ENCODE peak calls at places on chromosomes 1 and 21, in seven cellular contexts. One of them, this sample, is unnamed. For H3K36me3 and H3K27me3, the result is how much of the 10 kb centered on the place peaks cover.

GRCh38 chr1:60559371-60559770 is 485.8 kb upstream of the C1orf87 start:
- DNase-seq in cardiac muscle cell: no peak
- DNase-seq in mesendoderm: no peak
- DNase-seq in IMR-90: no peak
- DNase-seq in pancreas: no peak
- DNase-seq in tibial nerve: no peak
- DNase-seq in neuronal stem cell: no peak
- DNase-seq in this sample: no peak

GRCh38 chr1:85818371-85818770 is 110.1 kb upstream of the ZNHIT6 start:
- DNase-seq in mesendoderm: peak
- DNase-seq in tibial nerve: no peak
- DNase-seq in neuronal stem cell: no peak
- DNase-seq in IMR-90: peak
- DNase-seq in pancreas: no peak
- DNase-seq in cardiac muscle cell: no peak
- DNase-seq in this sample: no peak

GRCh38 chr1:11797525-11798216 is 8.1 kb downstream of the MTHFR start:
- DNase-seq in neuronal stem cell: no peak
- DNase-seq in mesendoderm: no peak
- DNase-seq in pancreas: no peak
- DNase-seq in IMR-90: peak
- DNase-seq in tibial nerve: peak
- DNase-seq in cardiac muscle cell: no peak
- DNase-seq in this sample: no peak

GRCh38 chr1:63632110-63632509 is 38.9 kb downstream of the PGM1 start:
- DNase-seq in pancreas: no peak
- DNase-seq in cardiac muscle cell: no peak
- DNase-seq in IMR-90: no peak
- DNase-seq in tibial nerve: no peak
- DNase-seq in mesendoderm: no peak
- DNase-seq in neuronal stem cell: no peak
- DNase-seq in this sample: no peak

GRCh38 chr21:35377505-35378090 is 328.5 kb upstream of the RUNX1 start:
- DNase-seq in tibial nerve: no peak
- DNase-seq in pancreas: no peak
- DNase-seq in neuronal stem cell: no peak
- DNase-seq in cardiac muscle cell: no peak
- DNase-seq in mesendoderm: no peak
- DNase-seq in IMR-90: no peak
- DNase-seq in this sample: no peak

GRCh38 chr1:56961426-56961825 is 4.4 kb downstream of the C8B start:
- DNase-seq in IMR-90: no peak
- DNase-seq in tibial nerve: no peak
- DNase-seq in cardiac muscle cell: no peak
- DNase-seq in neuronal stem cell: no peak
- DNase-seq in mesendoderm: no peak
- DNase-seq in pancreas: no peak
- DNase-seq in this sample: no peak

GRCh38 chr21:34074283-34075098 is 1.1 kb downstream of the MRPS6 start:
- DNase-seq in neuronal stem cell: no peak
- DNase-seq in tibial nerve: no peak
- DNase-seq in IMR-90: no peak
- DNase-seq in mesendoderm: peak
- DNase-seq in pancreas: peak
- DNase-seq in cardiac muscle cell: peak
- DNase-seq in this sample: peak

GRCh38 chr21:38831526-38832467 is 26.1 kb downstream of the ETS2 start:
- DNase-seq in cardiac muscle cell: no peak
- DNase-seq in IMR-90: peak
- DNase-seq in mesendoderm: no peak
- DNase-seq in tibial nerve: peak
- DNase-seq in neuronal stem cell: no peak
- DNase-seq in pancreas: peak
- DNase-seq in this sample: no peak

GRCh38 chr1:59997479-59997878 is 70.9 kb upstream of the CYP2J2 start:
- DNase-seq in pancreas: no peak
- DNase-seq in cardiac muscle cell: no peak
- DNase-seq in neuronal stem cell: no peak
- DNase-seq in IMR-90: no peak
- DNase-seq in mesendoderm: peak
- DNase-seq in tibial nerve: peak
- DNase-seq in this sample: peak

GRCh38 chr1:170321113-170321512 is 175.4 kb downstream of the NTMT2 start:
- DNase-seq in neuronal stem cell: no peak
- DNase-seq in pancreas: no peak
- DNase-seq in mesendoderm: no peak
- DNase-seq in IMR-90: peak
- DNase-seq in tibial nerve: no peak
- DNase-seq in cardiac muscle cell: no peak
- DNase-seq in this sample: no peak

GRCh38 chr1:32763221-32763620 is 53.9 kb downstream of the YARS1 start:
- DNase-seq in mesendoderm: no peak
- DNase-seq in cardiac muscle cell: no peak
- DNase-seq in pancreas: no peak
- DNase-seq in IMR-90: no peak
- DNase-seq in neuronal stem cell: no peak
- DNase-seq in tibial nerve: no peak
- DNase-seq in this sample: no peak

GRCh38 chr1:60279798-60280197 is 206.2 kb upstream of the C1orf87 start:
- DNase-seq in pancreas: no peak
- DNase-seq in cardiac muscle cell: no peak
- DNase-seq in mesendoderm: no peak
- DNase-seq in tibial nerve: no peak
- DNase-seq in IMR-90: peak
- DNase-seq in neuronal stem cell: no peak
- DNase-seq in this sample: no peak

GRCh38 chr1:22738069-22738435 is 27.4 kb downstream of the EPHB2 start:
- DNase-seq in tibial nerve: no peak
- DNase-seq in pancreas: no peak
- DNase-seq in cardiac muscle cell: no peak
- DNase-seq in neuronal stem cell: no peak
- DNase-seq in IMR-90: no peak
- DNase-seq in mesendoderm: no peak
- DNase-seq in this sample: no peak

GRCh38 chr1:183090386-183091006 is 67.3 kb downstream of the LAMC1 start:
- DNase-seq in mesendoderm: peak
- DNase-seq in tibial nerve: peak
- DNase-seq in IMR-90: peak
- DNase-seq in cardiac muscle cell: no peak
- DNase-seq in neuronal stem cell: no peak
- DNase-seq in pancreas: no peak
- DNase-seq in this sample: no peak

GRCh38 chr21:44439211-44439600 is 16.1 kb upstream of the LRRC3 start:
- DNase-seq in mesendoderm: no peak
- DNase-seq in IMR-90: no peak
- DNase-seq in cardiac muscle cell: no peak
- DNase-seq in tibial nerve: no peak
- DNase-seq in neuronal stem cell: no peak
- DNase-seq in pancreas: no peak
- DNase-seq in this sample: no peak

GRCh38 chr1:95641386-95641785 is 407.4 kb downstream of the RWDD3 start:
- DNase-seq in tibial nerve: no peak
- DNase-seq in mesendoderm: no peak
- DNase-seq in cardiac muscle cell: no peak
- DNase-seq in pancreas: no peak
- DNase-seq in IMR-90: no peak
- DNase-seq in neuronal stem cell: no peak
- DNase-seq in this sample: no peak

GRCh38 chr1:154478013-154478412 is 24.0 kb upstream of the TDRD10 start:
- DNase-seq in mesendoderm: no peak
- DNase-seq in tibial nerve: no peak
- DNase-seq in cardiac muscle cell: no peak
- DNase-seq in IMR-90: no peak
- DNase-seq in neuronal stem cell: no peak
- DNase-seq in pancreas: no peak
- DNase-seq in this sample: no peak

GRCh38 chr1:204870165-204870912 is at the start of gene NFASC:
- DNase-seq in mesendoderm: no peak
- DNase-seq in pancreas: no peak
- DNase-seq in IMR-90: no peak
- DNase-seq in tibial nerve: no peak
- DNase-seq in cardiac muscle cell: no peak
- DNase-seq in neuronal stem cell: no peak
- DNase-seq in this sample: no peak

GRCh38 chr1:150548324-150548631 is 930 bp upstream of the ADAMTSL4 start:
- DNase-seq in neuronal stem cell: no peak
- DNase-seq in tibial nerve: no peak
- DNase-seq in cardiac muscle cell: no peak
- DNase-seq in mesendoderm: no peak
- DNase-seq in IMR-90: no peak
- DNase-seq in pancreas: no peak
- DNase-seq in this sample: peak

GRCh38 chr21:15273244-15273643 is 208.4 kb upstream of the NRIP1 start:
- DNase-seq in neuronal stem cell: no peak
- DNase-seq in tibial nerve: no peak
- DNase-seq in mesendoderm: peak
- DNase-seq in cardiac muscle cell: no peak
- DNase-seq in pancreas: no peak
- DNase-seq in IMR-90: no peak
- DNase-seq in this sample: no peak

GRCh38 chr1:43238104-43238503 is 31.7 kb upstream of the TMEM125 start:
- DNase-seq in mesendoderm: peak
- DNase-seq in cardiac muscle cell: peak
- DNase-seq in tibial nerve: peak
- DNase-seq in pancreas: peak
- DNase-seq in IMR-90: peak
- DNase-seq in neuronal stem cell: peak
- DNase-seq in this sample: peak

GRCh38 chr1:41532206-41532975 is 47.9 kb upstream of the EDN2 start:
- DNase-seq in IMR-90: no peak
- DNase-seq in pancreas: no peak
- DNase-seq in cardiac muscle cell: no peak
- DNase-seq in tibial nerve: no peak
- DNase-seq in neuronal stem cell: no peak
- DNase-seq in mesendoderm: no peak
- DNase-seq in this sample: no peak

GRCh38 chr1:38028105-38028591 is 15.6 kb downstream of the UTP11 start:
- DNase-seq in IMR-90: no peak
- DNase-seq in cardiac muscle cell: no peak
- DNase-seq in tibial nerve: no peak
- DNase-seq in mesendoderm: peak
- DNase-seq in neuronal stem cell: no peak
- DNase-seq in pancreas: no peak
- DNase-seq in this sample: peak

GRCh38 chr1:38027201-38028104 is 14.9 kb downstream of the UTP11 start:
- DNase-seq in neuronal stem cell: no peak
- DNase-seq in pancreas: no peak
- DNase-seq in IMR-90: no peak
- DNase-seq in tibial nerve: no peak
- DNase-seq in mesendoderm: no peak
- DNase-seq in cardiac muscle cell: no peak
- DNase-seq in this sample: peak

GRCh38 chr1:38029081-38029681 is 16.6 kb downstream of the UTP11 start:
- DNase-seq in pancreas: no peak
- DNase-seq in IMR-90: no peak
- DNase-seq in mesendoderm: peak
- DNase-seq in cardiac muscle cell: peak
- DNase-seq in tibial nerve: no peak
- DNase-seq in neuronal stem cell: no peak
- DNase-seq in this sample: peak

GRCh38 chr1:38029725-38030511 is 16.7 kb downstream of the POU3F1 start:
- DNase-seq in tibial nerve: no peak
- DNase-seq in cardiac muscle cell: peak
- DNase-seq in IMR-90: peak
- DNase-seq in pancreas: peak
- DNase-seq in neuronal stem cell: no peak
- DNase-seq in mesendoderm: peak
- DNase-seq in this sample: peak

GRCh38 chr1:38028671-38029070 is 16.1 kb downstream of the UTP11 start:
- DNase-seq in IMR-90: no peak
- DNase-seq in neuronal stem cell: no peak
- DNase-seq in pancreas: no peak
- DNase-seq in mesendoderm: peak
- DNase-seq in tibial nerve: no peak
- DNase-seq in cardiac muscle cell: no peak
- DNase-seq in this sample: peak
- H3K4me3 ChIP-seq in IMR-90: no peak
- H3K4me3 ChIP-seq in neuronal stem cell: no peak
- H3K4me3 ChIP-seq in pancreas: no peak
- H3K4me3 ChIP-seq in mesendoderm: no peak
- H3K4me3 ChIP-seq in tibial nerve: no peak
- H3K4me3 ChIP-seq in cardiac muscle cell: no peak
- H3K4me3 ChIP-seq in this sample: no peak

GRCh38 chr1:116394270-116394669 is 21.2 kb downstream of the ATP1A1 start:
- DNase-seq in IMR-90: no peak
- DNase-seq in mesendoderm: no peak
- DNase-seq in tibial nerve: no peak
- DNase-seq in cardiac muscle cell: no peak
- DNase-seq in pancreas: no peak
- DNase-seq in neuronal stem cell: no peak
- DNase-seq in this sample: no peak
- H3K36me3 ChIP-seq in IMR-90: half or more
- H3K36me3 ChIP-seq in mesendoderm: half or more
- H3K36me3 ChIP-seq in tibial nerve: under half
- H3K36me3 ChIP-seq in cardiac muscle cell: half or more
- H3K36me3 ChIP-seq in pancreas: half or more
- H3K36me3 ChIP-seq in neuronal stem cell: half or more
- H3K36me3 ChIP-seq in this sample: half or more

GRCh38 chr1:213983589-213984386 is 4.0 kb upstream of the PROX1 start:
- DNase-seq in tibial nerve: no peak
- DNase-seq in pancreas: no peak
- DNase-seq in cardiac muscle cell: no peak
- DNase-seq in mesendoderm: peak
- DNase-seq in neuronal stem cell: no peak
- DNase-seq in IMR-90: no peak
- DNase-seq in this sample: peak
- H3K27me3 ChIP-seq in tibial nerve: half or more
- H3K27me3 ChIP-seq in pancreas: under half
- H3K27me3 ChIP-seq in cardiac muscle cell: under half
- H3K27me3 ChIP-seq in mesendoderm: under half
- H3K27me3 ChIP-seq in neuronal stem cell: half or more
- H3K27me3 ChIP-seq in IMR-90: half or more
- H3K27me3 ChIP-seq in this sample: half or more

DNA sequence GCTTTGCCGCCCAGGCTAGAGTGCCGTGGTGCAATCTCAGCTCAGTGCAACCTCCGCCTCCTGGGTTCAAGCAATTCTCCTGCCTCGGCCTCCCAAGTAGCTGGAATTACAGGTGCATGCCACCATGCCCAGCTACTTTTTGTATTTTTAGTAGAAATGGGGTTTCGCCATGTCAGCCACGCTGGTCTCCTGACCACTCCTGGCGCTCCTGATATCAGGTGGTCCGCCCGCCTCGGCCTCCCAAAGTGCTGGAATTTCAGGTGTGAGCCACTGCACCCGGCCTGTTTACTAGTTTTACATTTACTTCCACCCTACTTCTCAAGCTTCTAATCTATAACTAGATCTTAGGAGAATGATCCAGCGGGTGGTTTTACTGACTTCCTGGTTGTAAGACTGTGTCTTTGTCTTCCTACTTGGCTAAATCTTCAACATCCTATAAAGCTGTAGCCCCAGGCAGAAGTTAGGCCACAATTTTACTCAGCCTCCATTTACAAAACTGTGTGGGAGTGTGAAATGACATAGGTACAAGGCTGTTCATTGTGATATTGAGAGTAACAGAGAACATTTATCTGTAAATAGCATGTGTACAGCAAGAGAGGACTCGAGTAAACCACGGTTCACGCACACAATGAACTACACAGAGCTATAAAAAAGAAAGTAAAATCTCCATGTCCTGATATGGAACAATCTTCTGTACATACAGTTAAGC is 9.6 kb upstream of the POU2F1 start:
- DNase-seq in pancreas: no peak
- DNase-seq in IMR-90: no peak
- DNase-seq in cardiac muscle cell: no peak
- DNase-seq in tibial nerve: no peak
- DNase-seq in mesendoderm: no peak
- DNase-seq in neuronal stem cell: no peak
- DNase-seq in this sample: no peak
- H3K4me3 ChIP-seq in pancreas: no peak
- H3K4me3 ChIP-seq in IMR-90: no peak
- H3K4me3 ChIP-seq in cardiac muscle cell: no peak
- H3K4me3 ChIP-seq in tibial nerve: no peak
- H3K4me3 ChIP-seq in mesendoderm: no peak
- H3K4me3 ChIP-seq in neuronal stem cell: no peak
- H3K4me3 ChIP-seq in this sample: no peak